ENCODE peak calls at places on chromosomes 3 and 15, in six cellular contexts. Y is cardiac muscle cell, X is brain microvascular endothelial cell, F is fibroblast of the aortic adventitia, B is left lung, L is uterus. M is an unnamed sample.

GRCh38 chr3:193016437-193016887 is 98.8 kb upstream of the MB21D2 start:
- DNase-seq in X (no peak), L (peak; percentile 37), B (no peak), Y (peak; percentile 70), F (peak; percentile 28), M (no peak)

GRCh38 chr3:176347424-176348146 is 849.7 kb downstream of the TBL1XR1 start:
- DNase-seq in F (no peak), B (no peak), Y (no peak), L (no peak), X (no peak), M (no peak)

GRCh38 chr3:152209060-152209459 is 59.7 kb upstream of the MBNL1 start:
- DNase-seq in X (no peak), Y (no peak), L (no peak), B (no peak), F (no peak), M (no peak)

GRCh38 chr3:37963635-37964034 is 27.0 kb upstream of the VILL start:
- DNase-seq in B (no peak), L (no peak), X (no peak), Y (no peak), F (no peak), M (no peak)

GRCh38 chr15:28106294-28107110 is 7.4 kb upstream of the OCA2 start:
- DNase-seq in Y (peak; percentile 21), X (no peak), L (no peak), B (no peak), F (no peak), M (no peak)

GRCh38 chr3:189566550-189566949 is 64.6 kb upstream of the TP63 start:
- DNase-seq in B (no peak), L (no peak), Y (no peak), X (no peak), F (no peak), M (no peak)

GRCh38 chr15:25094066-25094465 is 139.3 kb downstream of the SNRPN start:
- DNase-seq in F (no peak), Y (no peak), B (no peak), X (no peak), L (no peak), M (no peak)

GRCh38 chr3:3258281-3258680 is 78.8 kb upstream of the CRBN start:
- DNase-seq in L (no peak), F (no peak), Y (no peak), B (no peak), X (no peak), M (no peak)

GRCh38 chr15:89450076-89451006 is 46.0 kb downstream of the RHCG start:
- DNase-seq in F (peak; percentile 4), Y (no peak), X (no peak), L (no peak), B (no peak), M (no peak)

GRCh38 chr3:13788522-13789424 is 91.1 kb downstream of the WNT7A start:
- DNase-seq in Y (peak; percentile 3), L (no peak), B (no peak), X (no peak), F (no peak), M (no peak)

GRCh38 chr15:38991126-38991525 is 426.5 kb upstream of the RASGRP1 start:
- DNase-seq in F (peak; percentile 84), L (no peak), Y (peak; percentile 85), X (peak; percentile 40), B (no peak), M (no peak)

GRCh38 chr3:103690536-103690935 is 1255.7 kb downstream of the ZPLD1 start:
- DNase-seq in L (no peak), F (no peak), X (no peak), B (no peak), Y (no peak), M (no peak)

GRCh38 chr3:193788189-193788946 is 195.4 kb downstream of the OPA1 start:
- DNase-seq in F (peak; percentile 58), X (peak; percentile 28), B (peak; percentile 41), L (peak; percentile 41), Y (peak; percentile 78), M (no peak)

GRCh38 chr3:157494581-157495281 is 8.5 kb downstream of the VEPH1 start:
- DNase-seq in Y (peak; percentile 54), X (no peak), L (no peak), F (peak; percentile 50), B (no peak), M (no peak)

GRCh38 chr3:77189258-77189657 is 149.4 kb downstream of the ROBO2 start:
- DNase-seq in L (no peak), Y (no peak), X (no peak), B (no peak), F (no peak), M (no peak)

GRCh38 chr15:76345880-76346665 is 9.5 kb downstream of the ISL2 start:
- DNase-seq in Y (no peak), L (no peak), F (no peak), B (no peak), X (no peak), M (no peak)

GRCh38 chr3:175246766-175247165 is 387.6 kb downstream of the NAALADL2 start:
- DNase-seq in L (no peak), X (no peak), Y (no peak), F (no peak), B (no peak), M (no peak)

GRCh38 chr3:119538772-119539171 is 20.6 kb downstream of the CD80 start:
- DNase-seq in L (no peak), F (no peak), Y (no peak), X (no peak), B (no peak), M (no peak)

GRCh38 chr15:45812200-45812599 is 177.4 kb downstream of the SQOR start:
- DNase-seq in X (no peak), B (no peak), Y (no peak), F (no peak), L (no peak), M (no peak)

DNA sequence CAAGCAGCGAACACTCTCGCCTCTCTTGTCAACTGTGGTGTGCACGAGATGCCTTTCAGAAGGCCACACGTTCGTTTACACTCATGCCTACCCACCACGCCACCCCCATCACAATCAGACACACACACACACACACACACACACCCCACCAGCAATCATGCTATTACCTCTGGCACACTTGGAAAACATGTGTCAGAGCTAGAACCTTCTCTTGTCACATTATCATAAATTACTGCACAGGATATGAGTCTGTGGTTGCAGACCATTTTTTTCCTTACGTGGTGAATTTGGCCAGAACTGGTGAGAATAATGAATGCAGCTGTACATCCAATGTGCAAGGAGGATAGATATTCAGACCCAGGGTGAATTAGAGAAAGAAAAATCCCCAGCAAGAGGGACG is 52.4 kb downstream of the TRIM69 start:
- DNase-seq in B (no peak), F (peak; percentile 8), Y (peak; percentile 30), X (no peak), L (no peak), M (no peak)
- H3K4me3 ChIP-seq in B (no peak overlapping the region), F (no peak overlapping the region), Y (no peak overlapping the region), X (no peak overlapping the region), L (no peak overlapping the region), M (no peak overlapping the region)

DNA sequence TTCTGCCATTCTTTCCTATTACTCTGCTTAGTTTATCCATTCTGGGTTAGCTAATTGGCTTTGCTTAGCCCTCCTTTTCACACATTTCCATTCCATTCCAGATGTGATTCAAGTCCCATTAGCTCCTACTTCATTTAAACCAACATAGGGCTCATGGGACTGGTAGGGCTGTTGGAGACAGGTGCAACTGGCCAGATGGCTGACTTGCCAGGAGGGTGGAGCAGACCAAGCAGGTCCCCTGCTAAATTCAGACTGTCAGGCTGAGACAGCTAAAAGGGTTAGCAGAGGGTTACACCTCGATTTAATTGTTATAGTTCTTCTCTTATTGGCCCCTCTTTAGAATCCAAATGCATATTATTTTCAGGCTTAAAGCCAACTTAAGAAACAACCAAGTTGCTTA is 534.9 kb upstream of the CBLB start:
- DNase-seq in F (no peak), Y (no peak), X (no peak), L (no peak), B (no peak), M (no peak)
- H3K4me3 ChIP-seq in F (no peak overlapping the region), Y (no peak overlapping the region), X (no peak overlapping the region), L (no peak overlapping the region), B (no peak overlapping the region), M (no peak overlapping the region)

GRCh38 chr3:46955157-46955556 is 21.4 kb downstream of the CCDC12 start:
- DNase-seq in F (no peak), Y (no peak), X (no peak), L (no peak), B (no peak), M (no peak)

GRCh38 chr3:46952813-46953212 is 23.7 kb downstream of the CCDC12 start:
- DNase-seq in F (no peak), Y (no peak), B (no peak), L (no peak), X (no peak), M (no peak)

GRCh38 chr3:46953265-46954010 is 23.1 kb downstream of the CCDC12 start:
- DNase-seq in F (no peak), B (no peak), X (no peak), L (no peak), Y (no peak), M (no peak)

GRCh38 chr3:46955801-46956259 is 20.7 kb downstream of the CCDC12 start:
- DNase-seq in L (no peak), Y (no peak), X (no peak), B (no peak), F (no peak), M (no peak)

GRCh38 chr3:46954178-46954577 is 22.4 kb downstream of the CCDC12 start:
- DNase-seq in Y (no peak), L (no peak), B (no peak), X (no peak), F (no peak), M (no peak)
- H3K4me3 ChIP-seq in Y (no peak overlapping the region), L (no peak overlapping the region), B (no peak overlapping the region), X (no peak overlapping the region), F (no peak overlapping the region), M (no peak overlapping the region)

GRCh38 chr3:126866175-126866759 is 116.6 kb upstream of the PLXNA1 start:
- DNase-seq in X (no peak), Y (no peak), L (no peak), F (no peak), B (no peak), M (peak; percentile 34)

GRCh38 chr3:126872701-126873100 is 110.2 kb upstream of the PLXNA1 start:
- DNase-seq in F (no peak), B (no peak), X (no peak), Y (no peak), L (no peak), M (no peak)

GRCh38 chr3:126870608-126871210 is 112.2 kb upstream of the PLXNA1 start:
- DNase-seq in F (peak; percentile 52), B (no peak), X (no peak), Y (peak; percentile 40), L (peak; percentile 23), M (no peak)

GRCh38 chr3:126865736-126866135 is 117.2 kb upstream of the PLXNA1 start:
- DNase-seq in Y (no peak), B (no peak), L (no peak), X (no peak), F (no peak), M (no peak)

DNA sequence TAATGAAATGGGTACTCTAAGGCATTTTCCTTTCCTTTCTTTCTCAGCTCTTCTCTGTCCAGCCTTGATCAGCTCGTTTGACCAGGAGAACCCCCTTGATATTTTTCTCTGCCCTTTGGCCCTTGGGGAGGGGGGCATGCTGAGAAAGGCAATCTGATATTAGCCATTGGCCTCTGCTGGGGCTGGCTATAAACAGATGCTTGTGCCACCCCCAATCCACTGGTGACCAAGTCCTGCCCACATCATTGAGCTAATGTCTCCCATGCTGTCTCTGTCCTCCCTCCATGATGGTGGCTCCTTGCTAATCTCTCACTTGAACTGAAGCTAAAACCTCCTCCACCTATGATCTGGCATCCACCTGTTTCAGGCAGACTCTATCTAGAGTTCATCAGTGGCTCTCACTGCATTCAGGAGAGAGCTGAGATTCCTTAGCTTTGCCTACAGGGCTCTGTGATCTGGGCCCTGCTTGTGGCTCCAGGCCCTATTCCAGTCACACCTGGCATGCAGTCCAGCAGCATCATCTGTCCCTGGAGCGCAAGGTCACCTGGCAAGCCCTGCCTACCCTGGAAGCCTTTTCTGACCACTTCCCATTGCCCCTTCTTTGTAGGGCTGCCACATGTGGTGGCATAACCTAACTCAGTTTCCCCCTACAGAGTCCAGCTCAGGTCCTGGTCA is 115.3 kb upstream of the PLXNA1 start:
- DNase-seq in B (no peak), L (no peak), X (no peak), F (no peak), Y (no peak), M (no peak)
- H3K4me3 ChIP-seq in B (no peak overlapping the region), L (no peak overlapping the region), X (no peak overlapping the region), F (no peak overlapping the region), Y (no peak overlapping the region), M (no peak overlapping the region)

M was measured in suprapubic skin.